ENCODE peak calls at places on chromosomes 4 and X, in eight cellular contexts. W is neural progenitor cell, C is psoas muscle, U is cardiac muscle cell, G is BJ, F is lower lobe of right lung, K is brain microvascular endothelial cell, D is adipocyte. Z is an unnamed sample.

GRCh38 chrX:123311486-123311885 is 127.4 kb downstream of the GRIA3 start:
- DNase-seq in W (no peak), C (no peak), U (no peak), G (no peak), F (no peak), K (no peak), D (no peak), Z (no peak)

GRCh38 chr4:8349664-8350225 is 80.2 kb downstream of the HTRA3 start:
- DNase-seq in W (no peak), C (no peak), U (no peak), G (no peak), F (no peak), K (no peak), D (no peak), Z (no peak)

GRCh38 chr4:78584863-78585576 is 33.5 kb downstream of the ANXA3 start:
- DNase-seq in W (no peak), C (no peak), U (peak; percentile 40), G (no peak), F (no peak), K (no peak), D (no peak), Z (no peak)

GRCh38 chr4:165556383-165556782 is 177.6 kb downstream of the CPE start:
- DNase-seq in W (no peak), C (no peak), U (no peak), G (no peak), F (no peak), K (no peak), D (no peak), Z (no peak)

GRCh38 chr4:98996056-98996941 is 778 bp downstream of the METAP1 start:
- DNase-seq in W (peak; percentile 56), C (no peak), U (peak; percentile 39), G (no peak), F (no peak), K (peak; percentile 23), D (peak; percentile 54), Z (no peak)

GRCh38 chr4:6373541-6374410 is 98.6 kb downstream of the PPP2R2C start:
- DNase-seq in W (no peak), C (no peak), U (no peak), G (no peak), F (peak; percentile 14), K (no peak), D (no peak), Z (no peak)

GRCh38 chr4:71711985-71712348 is 71.9 kb downstream of the GC start:
- DNase-seq in W (no peak), C (no peak), U (peak; percentile 22), G (no peak), F (no peak), K (no peak), D (no peak), Z (no peak)

GRCh38 chr4:93147524-93148212 is 680.9 kb upstream of the ATOH1 start:
- DNase-seq in W (peak; percentile 81), C (no peak), U (no peak), G (no peak), F (no peak), K (no peak), D (no peak), Z (no peak)

GRCh38 chr4:121307441-121308327 is 73.1 kb downstream of the QRFPR start:
- DNase-seq in W (peak; percentile 80), C (no peak), U (peak; percentile 79), G (peak; percentile 8), F (no peak), K (peak; percentile 40), D (peak; percentile 77), Z (no peak)

GRCh38 chrX:72094894-72095293 is 36.8 kb downstream of the RTL5 start:
- DNase-seq in W (peak; percentile 21), C (no peak), U (peak; percentile 54), G (no peak), F (peak; percentile 61), K (peak; percentile 43), D (no peak), Z (no peak)

GRCh38 chr4:172686021-172686420 is 482.6 kb upstream of the GALNT7 start:
- DNase-seq in W (no peak), C (no peak), U (no peak), G (no peak), F (no peak), K (no peak), D (no peak), Z (no peak)

GRCh38 chr4:159281781-159282180 is 178.9 kb downstream of the RAPGEF2 start:
- DNase-seq in W (no peak), C (no peak), U (no peak), G (no peak), F (no peak), K (no peak), D (no peak), Z (no peak)

GRCh38 chr4:147865926-147866325 is 134.0 kb downstream of the ARHGAP10 start:
- DNase-seq in W (no peak), C (no peak), U (peak; percentile 57), G (no peak), F (no peak), K (peak; percentile 60), D (no peak), Z (no peak)

GRCh38 chr4:109440948-109441347 is 7.3 kb downstream of the SEC24B start:
- DNase-seq in W (no peak), C (no peak), U (peak; percentile 24), G (no peak), F (no peak), K (no peak), D (peak; percentile 43), Z (no peak)

GRCh38 chr4:4857809-4858508 is 1.5 kb upstream of the MSX1 start:
- DNase-seq in W (peak; percentile 84), C (no peak), U (no peak), G (no peak), F (no peak), K (no peak), D (no peak), Z (peak; percentile 43)

GRCh38 chrX:7266261-7266660 is 118.3 kb upstream of the PUDP start:
- DNase-seq in W (no peak), C (no peak), U (no peak), G (no peak), F (no peak), K (no peak), D (no peak), Z (no peak)

GRCh38 chrX:56343231-56343630 is 111.1 kb downstream of the KLF8 start:
- DNase-seq in W (peak; percentile 5), C (no peak), U (no peak), G (no peak), F (no peak), K (no peak), D (no peak), Z (no peak)

GRCh38 chr4:123836919-123837605 is 440.5 kb downstream of the SPRY1 start:
- DNase-seq in W (no peak), C (no peak), U (no peak), G (no peak), F (no peak), K (no peak), D (no peak), Z (no peak)

DNA sequence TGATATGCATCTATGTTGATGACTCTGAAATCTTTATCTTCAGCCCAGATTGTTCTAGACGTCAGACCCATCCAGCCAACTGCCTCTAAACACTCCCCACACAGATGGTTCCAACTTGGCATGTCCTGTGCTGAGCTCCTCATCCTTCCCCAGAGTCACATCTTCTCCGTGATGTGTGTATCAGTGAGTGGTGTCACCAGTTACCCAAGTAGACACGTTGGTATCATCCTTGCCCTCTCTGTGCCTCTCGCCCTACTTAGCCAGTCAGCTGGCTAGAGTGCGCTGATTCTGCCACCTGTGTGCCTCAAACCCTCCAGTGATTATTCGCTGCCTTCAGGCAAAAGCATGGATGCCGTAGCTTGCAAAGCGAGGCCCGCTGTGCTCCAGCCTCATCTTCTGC is 18.6 kb downstream of the PRIMPOL start:
- DNase-seq in W (no peak), C (no peak), U (no peak), G (no peak), F (no peak), K (no peak), D (no peak), Z (no peak)
- H3K36me3 ChIP-seq in W (no peaks in the 10 kb centered on the region), C (peaks cover 70% of the 10 kb centered on the region), U (peaks cover 3% of the 10 kb centered on the region), G (peaks cover 16% of the 10 kb centered on the region), F (peaks cover 49% of the 10 kb centered on the region), K (no peaks in the 10 kb centered on the region), D (peaks cover 36% of the 10 kb centered on the region), Z (peaks cover 28% of the 10 kb centered on the region)

GRCh38 chrX:120016068-120016441 is 61.4 kb downstream of the RHOXF2B start:
- DNase-seq in W (no peak), C (no peak), U (no peak), G (no peak), F (no peak), K (no peak), D (no peak), Z (no peak)
- H3K4me3 ChIP-seq in W (peak overlapping the region; percentile 42), C (peak overlapping the region; percentile 53), U (peak overlapping the region; percentile 20), G (no peak overlapping the region), F (peak overlapping the region; percentile 39), K (no peak overlapping the region), D (no peak overlapping the region), Z (peak overlapping the region; percentile 29)

GRCh38 chr4:118760493-118760892 is 75.3 kb downstream of the METTL14 start:
- DNase-seq in W (no peak), C (no peak), U (no peak), G (no peak), F (no peak), K (no peak), D (no peak), Z (no peak)

GRCh38 chr4:118765399-118765798 is 70.5 kb downstream of the SEC24D start:
- DNase-seq in W (no peak), C (no peak), U (peak; percentile 97), G (peak; percentile 93), F (no peak), K (peak; percentile 89), D (peak; percentile 96), Z (no peak)

GRCh38 chr4:118762146-118762545 is 73.8 kb downstream of the SEC24D start:
- DNase-seq in W (no peak), C (no peak), U (no peak), G (no peak), F (no peak), K (no peak), D (no peak), Z (no peak)

GRCh38 chr4:118761387-118762016 is 74.4 kb downstream of the SEC24D start:
- DNase-seq in W (no peak), C (no peak), U (no peak), G (no peak), F (no peak), K (no peak), D (no peak), Z (no peak)

DNA sequence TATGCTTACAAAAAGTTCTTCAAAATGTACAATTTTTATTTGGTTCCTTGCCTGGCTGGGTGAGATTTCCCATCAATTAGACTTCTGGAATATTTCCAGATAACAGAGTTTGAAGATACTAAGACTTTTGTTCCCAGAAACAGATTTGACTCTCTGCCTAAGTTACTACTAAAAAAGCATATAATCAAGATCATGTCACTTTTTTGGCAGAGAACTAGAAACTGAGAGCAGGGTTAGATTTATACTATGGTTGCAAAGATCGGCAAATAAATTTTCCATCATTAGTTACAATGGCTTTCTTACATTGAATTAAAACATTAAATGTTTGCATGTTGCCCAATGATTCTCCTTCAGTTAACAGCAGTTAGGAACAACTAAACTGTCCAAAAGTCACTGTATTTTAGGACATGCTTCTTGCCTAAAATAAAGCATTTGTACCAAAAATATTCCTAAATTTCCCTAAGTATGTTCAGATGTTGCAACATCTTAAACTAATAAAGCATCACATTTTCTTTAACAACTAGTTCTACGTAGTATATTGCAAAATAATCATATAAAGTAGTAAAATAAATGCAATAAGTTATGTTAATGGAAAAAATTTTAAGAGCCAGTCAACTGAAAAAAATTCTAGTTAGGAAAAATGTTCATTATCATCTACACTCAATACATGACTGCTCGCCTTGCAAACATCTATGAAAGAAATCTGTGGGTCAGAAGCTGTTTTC is 73.0 kb downstream of the SEC24D start:
- DNase-seq in W (no peak), C (no peak), U (peak; percentile 77), G (peak; percentile 59), F (no peak), K (no peak), D (peak; percentile 65), Z (no peak)
- H3K36me3 ChIP-seq in W (no peaks in the 10 kb centered on the region), C (peaks cover 32% of the 10 kb centered on the region), U (peaks cover 25% of the 10 kb centered on the region), G (peaks cover 11% of the 10 kb centered on the region), F (peaks cover 52% of the 10 kb centered on the region), K (peaks cover 54% of the 10 kb centered on the region), D (peaks cover 48% of the 10 kb centered on the region), Z (peaks cover 44% of the 10 kb centered on the region)

GRCh38 chrX:129747533-129747932 is 8.8 kb downstream of the XPNPEP2 start:
- DNase-seq in W (no peak), C (no peak), U (no peak), G (no peak), F (no peak), K (no peak), D (no peak), Z (no peak)
- H3K4me3 ChIP-seq in W (no peak overlapping the region), C (no peak overlapping the region), U (no peak overlapping the region), G (no peak overlapping the region), F (no peak overlapping the region), K (no peak overlapping the region), D (peak overlapping the region; percentile 24), Z (no peak overlapping the region)

Z was measured in upper lobe of right lung.